ENCODE peak calls at places on chromosome 16, in eight cellular contexts. Q is left ventricle myocardium inferior, X is nephron progenitor cell, J is psoas muscle, N is activated B cell treated with CpG ODN at 0.5 μM for 24 hours, M is BE2C, S is heart left ventricle, T is foreskin fibroblast. R is an unnamed sample.

GRCh38 chr16:4578961-4579530 is 22.9 kb downstream of the C16orf96 start:
- DNase-seq in Q (no peak), X (no peak), J (no peak), N (no peak), M (no peak), S (no peak), T (no peak), R (no peak)

GRCh38 chr16:87305505-87306391 is 11.4 kb downstream of the C16orf95 start:
- DNase-seq in Q (no peak), X (no peak), J (no peak), N (no peak), M (peak), S (no peak), T (peak), R (no peak)

GRCh38 chr16:58733248-58733670 is 857 bp downstream of the GOT2 start:
- DNase-seq in Q (no peak), X (peak), J (peak), N (no peak), M (no peak), S (no peak), T (peak), R (no peak)

GRCh38 chr16:59067207-59067606 is 333.1 kb upstream of the GOT2 start:
- DNase-seq in Q (no peak), X (no peak), J (no peak), N (no peak), M (no peak), S (no peak), T (no peak), R (no peak)

GRCh38 chr16:72961115-72961832 is 86.7 kb downstream of the ZFHX3 start:
- DNase-seq in Q (no peak), X (no peak), J (peak), N (no peak), M (peak), S (no peak), T (peak), R (no peak)

GRCh38 chr16:27405546-27406451 is 3.8 kb downstream of the IL21R start:
- DNase-seq in Q (no peak), X (peak), J (no peak), N (peak), M (no peak), S (no peak), T (no peak), R (no peak)

GRCh38 chr16:76164970-76165558 is 112.1 kb upstream of the CNTNAP4 start:
- DNase-seq in Q (no peak), X (no peak), J (no peak), N (no peak), M (no peak), S (no peak), T (no peak), R (no peak)

GRCh38 chr16:55495616-55496289 is 13.1 kb upstream of the LPCAT2 start:
- DNase-seq in Q (no peak), X (no peak), J (no peak), N (no peak), M (no peak), S (no peak), T (peak), R (no peak)

GRCh38 chr16:69567031-69567680 is 1.4 kb downstream of the NFAT5 start:
- DNase-seq in Q (no peak), X (peak), J (no peak), N (no peak), M (no peak), S (no peak), T (no peak), R (peak)

GRCh38 chr16:12440233-12440530 is 363.5 kb downstream of the CPPED1 start:
- DNase-seq in Q (no peak), X (no peak), J (no peak), N (no peak), M (no peak), S (no peak), T (peak), R (no peak)

GRCh38 chr16:63702981-63703590 is 1418.8 kb downstream of the CDH11 start:
- DNase-seq in Q (no peak), X (no peak), J (no peak), N (no peak), M (no peak), S (peak), T (no peak), R (no peak)

GRCh38 chr16:59116744-59117143 is 382.6 kb upstream of the GOT2 start:
- DNase-seq in Q (no peak), X (no peak), J (no peak), N (no peak), M (no peak), S (no peak), T (no peak), R (no peak)

GRCh38 chr16:13883881-13884280 is 36.1 kb upstream of the ERCC4 start:
- DNase-seq in Q (no peak), X (no peak), J (no peak), N (no peak), M (no peak), S (no peak), T (no peak), R (no peak)

GRCh38 chr16:64545769-64546168 is 576.1 kb downstream of the CDH11 start:
- DNase-seq in Q (no peak), X (no peak), J (no peak), N (no peak), M (no peak), S (no peak), T (no peak), R (no peak)

GRCh38 chr16:50182441-50182840 is 29.3 kb downstream of the TENT4B start:
- DNase-seq in Q (no peak), X (no peak), J (no peak), N (no peak), M (no peak), S (no peak), T (no peak), R (no peak)

GRCh38 chr16:15996432-15997109 is 47.2 kb downstream of the ABCC1 start:
- DNase-seq in Q (no peak), X (no peak), J (peak), N (no peak), M (peak), S (no peak), T (peak), R (no peak)

GRCh38 chr16:49542391-49542891 is 168.8 kb downstream of the C16orf78 start:
- DNase-seq in Q (no peak), X (no peak), J (peak), N (no peak), M (peak), S (no peak), T (no peak), R (no peak)

GRCh38 chr16:5065813-5066212 is at the start of gene C16orf89:
- DNase-seq in Q (no peak), X (no peak), J (no peak), N (no peak), M (no peak), S (no peak), T (no peak), R (no peak)

GRCh38 chr16:69386596-69386995 is 789 bp upstream of the TERF2 start:
- DNase-seq in Q (no peak), X (no peak), J (no peak), N (no peak), M (no peak), S (no peak), T (no peak), R (no peak)

GRCh38 chr16:74778646-74779045 is 4.0 kb upstream of the FA2H start:
- DNase-seq in Q (no peak), X (no peak), J (no peak), N (no peak), M (no peak), S (no peak), T (no peak), R (no peak)

GRCh38 chr16:3469736-3470135 is 25.6 kb downstream of the C16orf90 start:
- DNase-seq in Q (no peak), X (no peak), J (no peak), N (no peak), M (no peak), S (no peak), T (no peak), R (no peak)

GRCh38 chr16:11497851-11498289 is 88.8 kb downstream of the LITAF start:
- DNase-seq in Q (no peak), X (no peak), J (no peak), N (no peak), M (no peak), S (no peak), T (peak), R (no peak)

GRCh38 chr16:57527610-57528360 is 8.6 kb downstream of the CCDC102A start:
- DNase-seq in Q (no peak), X (no peak), J (no peak), N (no peak), M (no peak), S (peak), T (no peak), R (no peak)

GRCh38 chr16:64983983-64984382 is 137.9 kb downstream of the CDH11 start:
- DNase-seq in Q (no peak), X (peak), J (no peak), N (no peak), M (peak), S (peak), T (peak), R (peak)

GRCh38 chr16:50539822-50540710 is 8.1 kb upstream of the NKD1 start:
- DNase-seq in Q (no peak), X (no peak), J (no peak), N (no peak), M (no peak), S (no peak), T (no peak), R (no peak)

GRCh38 chr16:84312783-84313382 is 18.2 kb downstream of the WFDC1 start:
- DNase-seq in Q (no peak), X (peak), J (no peak), N (no peak), M (no peak), S (no peak), T (no peak), R (peak)

GRCh38 chr16:77442078-77442477 is 7.2 kb upstream of the ADAMTS18 start:
- DNase-seq in Q (no peak), X (no peak), J (no peak), N (no peak), M (no peak), S (no peak), T (no peak), R (no peak)

GRCh38 chr16:67959930-67960329 is 8.5 kb downstream of the SLC12A4 start:
- DNase-seq in Q (no peak), X (no peak), J (no peak), N (no peak), M (no peak), S (no peak), T (no peak), R (no peak)

GRCh38 chr16:89241187-89242003 is 23.9 kb downstream of the ZNF778 start:
- DNase-seq in Q (peak), X (peak), J (peak), N (peak), M (peak), S (peak), T (peak), R (peak)

GRCh38 chr16:89815639-89816348 is 653 bp downstream of the FANCA start:
- DNase-seq in Q (no peak), X (no peak), J (no peak), N (no peak), M (peak), S (no peak), T (no peak), R (peak)

GRCh38 chr16:62872339-62872738 is 836.1 kb upstream of the CDH8 start:
- DNase-seq in Q (no peak), X (no peak), J (no peak), N (no peak), M (peak), S (no peak), T (no peak), R (no peak)

DNA sequence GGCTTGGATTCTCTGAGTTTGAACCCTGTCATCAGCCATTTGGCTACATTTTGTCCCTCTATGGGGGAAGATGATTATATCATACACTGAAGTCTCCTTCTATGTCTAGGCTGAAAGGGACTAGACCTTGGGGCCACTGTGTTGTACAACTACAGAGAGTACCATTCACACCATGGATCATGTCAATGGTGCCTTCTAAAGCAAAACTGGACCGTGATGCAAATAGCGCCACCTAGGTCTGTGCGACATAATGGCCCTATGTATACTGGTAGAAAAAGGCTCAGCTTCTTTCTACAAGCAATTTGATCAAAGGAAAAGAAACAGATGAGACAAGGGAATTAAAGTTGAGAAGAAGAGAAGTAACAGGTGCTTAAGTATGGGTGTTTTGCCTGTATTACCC is 100.7 kb downstream of the LYRM1 start:
- DNase-seq in Q (no peak), X (peak), J (no peak), N (no peak), M (peak), S (no peak), T (peak), R (no peak)
- TF ChIP-seq CTCF in Q (peak), X (no peak), J (peak), N (no peak), M (peak), S (peak), T (peak), R (no peak)

GRCh38 chr16:66717112-66717675 is 20.7 kb upstream of the CMTM4 start:
- DNase-seq in Q (peak), X (peak), J (peak), N (no peak), M (peak), S (no peak), T (peak), R (peak)
- TF ChIP-seq CTCF in Q (peak), X (peak), J (peak), N (no peak), M (peak), S (peak), T (peak), R (no peak)

DNA sequence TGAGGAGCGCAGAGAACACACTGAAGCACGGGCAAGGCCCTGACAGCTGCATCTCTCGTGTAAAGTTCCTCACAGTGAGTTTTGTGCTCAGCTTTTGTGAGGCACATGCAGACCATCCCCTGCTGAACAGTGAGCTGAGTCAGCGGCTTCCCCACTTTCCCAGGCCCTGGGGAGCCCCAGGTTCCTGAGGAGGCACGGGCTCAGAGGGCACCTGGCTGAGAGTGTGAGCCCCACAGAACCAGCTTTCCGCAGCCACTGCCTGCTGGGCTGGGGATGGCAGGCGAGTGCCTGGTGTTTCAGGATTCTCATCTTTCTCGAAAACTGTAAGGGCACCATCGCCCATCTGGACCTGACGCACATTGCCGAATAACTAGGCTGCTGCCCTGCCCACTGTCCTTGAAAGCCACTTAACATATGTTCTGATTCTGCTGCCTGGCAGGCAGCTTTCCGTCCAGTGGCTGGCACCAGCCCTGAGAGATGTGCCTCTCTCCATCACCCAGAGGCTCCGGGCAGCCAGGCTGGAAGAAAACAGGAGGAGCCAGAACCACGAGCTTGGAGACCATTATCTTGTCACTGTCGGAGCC is 266.7 kb upstream of the FOXF1 start:
- DNase-seq in Q (no peak), X (no peak), J (no peak), N (no peak), M (no peak), S (no peak), T (no peak), R (no peak)
- TF ChIP-seq CTCF in Q (no peak), X (no peak), J (no peak), N (no peak), M (no peak), S (no peak), T (no peak), R (no peak)

DNA sequence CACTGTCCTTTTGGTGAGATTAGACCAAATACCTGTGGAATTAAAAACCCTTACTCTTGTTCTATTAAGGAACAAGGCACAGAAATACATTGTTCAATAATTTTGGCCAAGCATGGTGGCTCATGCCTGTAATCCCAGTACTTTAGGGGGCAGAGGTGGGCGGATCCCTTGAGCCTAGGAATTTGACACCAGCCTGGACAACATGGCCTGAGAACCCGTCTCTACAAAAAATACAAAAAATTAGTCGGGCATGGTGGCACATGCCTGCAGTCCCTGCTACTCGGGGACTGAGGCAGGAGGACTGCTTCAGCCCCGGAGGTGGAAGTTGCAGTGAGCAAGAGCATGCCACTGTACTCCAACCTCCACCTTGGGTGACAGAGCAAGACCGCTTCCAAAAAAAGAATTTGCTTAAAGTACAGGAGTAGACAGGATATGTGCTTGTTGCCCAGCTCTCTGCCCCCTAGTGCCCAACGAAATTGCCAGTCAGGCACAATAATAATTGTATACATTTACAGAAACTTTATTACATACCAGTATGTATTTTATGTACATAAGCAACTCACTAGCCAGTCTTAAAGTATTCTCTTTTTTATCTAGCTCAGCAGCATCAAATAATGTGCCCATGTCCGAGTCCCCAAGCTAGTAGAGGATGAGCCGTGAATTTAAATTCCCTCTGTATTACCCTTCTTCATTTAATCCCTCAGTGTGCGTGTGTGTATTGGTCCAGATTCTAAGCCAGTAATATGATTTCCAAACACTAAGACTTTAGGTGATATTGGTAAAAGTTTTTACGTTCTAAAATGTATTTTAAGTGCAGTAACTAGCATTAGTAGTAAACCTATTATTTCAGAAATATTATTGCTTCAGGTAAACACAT is 1.4 kb downstream of the THUMPD1 start:
- DNase-seq in Q (no peak), X (no peak), J (no peak), N (no peak), M (no peak), S (no peak), T (peak), R (no peak)
- TF ChIP-seq CTCF in Q (peak), X (no peak), J (peak), N (no peak), M (peak), S (peak), T (peak), R (no peak)

DNA sequence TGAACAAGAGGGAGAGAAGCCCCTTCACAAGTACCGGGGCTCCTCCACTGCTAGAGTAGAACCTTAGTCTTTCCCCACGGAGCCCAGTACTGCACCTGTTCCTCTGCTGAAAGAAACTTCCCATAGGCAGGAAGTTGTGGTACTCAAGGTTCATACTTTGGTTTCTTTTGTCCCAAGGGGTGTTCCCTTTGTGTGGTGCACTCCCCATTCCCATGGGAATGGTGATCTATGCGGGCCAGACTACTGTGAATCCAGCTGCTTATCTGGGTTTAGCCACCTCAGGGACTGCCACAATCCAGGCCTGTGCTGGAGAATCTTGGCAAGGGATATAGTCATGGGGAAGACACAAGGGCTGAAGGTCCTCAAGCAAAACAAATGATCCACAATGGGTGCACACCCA is 110.6 kb downstream of the PHKB start:
- DNase-seq in Q (no peak), X (no peak), J (no peak), N (no peak), M (no peak), S (no peak), T (no peak), R (no peak)
- TF ChIP-seq CTCF in Q (no peak), X (no peak), J (no peak), N (no peak), M (no peak), S (no peak), T (no peak), R (no peak)